ENCODE peak calls at places on chromosomes 1 and 21, in four cellular contexts. One of them, this sample, is unnamed.

GRCh38 chr1:67726224-67726623 is 41.2 kb downstream of the GADD45A start:
- DNase-seq in lower lobe of right lung: no peak
- DNase-seq in astrocyte of the spinal cord: no peak
- DNase-seq in stomach: no peak
- DNase-seq in this sample: no peak

GRCh38 chr1:179079113-179079761 is 2.6 kb upstream of the TOR3A start:
- DNase-seq in astrocyte of the spinal cord: peak
- DNase-seq in stomach: peak
- DNase-seq in lower lobe of right lung: no peak
- DNase-seq in this sample: no peak

GRCh38 chr1:248710305-248710900 is 7.8 kb upstream of the OR14I1 start:
- DNase-seq in stomach: no peak
- DNase-seq in astrocyte of the spinal cord: no peak
- DNase-seq in lower lobe of right lung: no peak
- DNase-seq in this sample: no peak

GRCh38 chr1:77831566-77831965 is 52.1 kb downstream of the MIGA1 start:
- DNase-seq in lower lobe of right lung: no peak
- DNase-seq in stomach: no peak
- DNase-seq in astrocyte of the spinal cord: peak
- DNase-seq in this sample: no peak

GRCh38 chr1:62045579-62045978 is 149.1 kb upstream of the L1TD1 start:
- DNase-seq in stomach: no peak
- DNase-seq in lower lobe of right lung: no peak
- DNase-seq in astrocyte of the spinal cord: peak
- DNase-seq in this sample: no peak

GRCh38 chr1:97304366-97304765 is 582.8 kb downstream of the PTBP2 start:
- DNase-seq in stomach: no peak
- DNase-seq in lower lobe of right lung: no peak
- DNase-seq in astrocyte of the spinal cord: no peak
- DNase-seq in this sample: no peak

GRCh38 chr21:42833859-42834729 is 45.2 kb downstream of the WDR4 start:
- DNase-seq in stomach: peak
- DNase-seq in astrocyte of the spinal cord: no peak
- DNase-seq in lower lobe of right lung: no peak
- DNase-seq in this sample: no peak

GRCh38 chr21:40471103-40471502 is 375.9 kb downstream of the DSCAM start:
- DNase-seq in astrocyte of the spinal cord: no peak
- DNase-seq in stomach: no peak
- DNase-seq in lower lobe of right lung: no peak
- DNase-seq in this sample: no peak

GRCh38 chr1:216721878-216722277 is 1.4 kb downstream of the ESRRG start:
- DNase-seq in lower lobe of right lung: no peak
- DNase-seq in stomach: no peak
- DNase-seq in astrocyte of the spinal cord: no peak
- DNase-seq in this sample: no peak

GRCh38 chr21:42633858-42634257 is 19.6 kb upstream of the PDE9A start:
- DNase-seq in stomach: no peak
- DNase-seq in astrocyte of the spinal cord: no peak
- DNase-seq in lower lobe of right lung: peak
- DNase-seq in this sample: no peak

GRCh38 chr1:234842726-234843641 is 233.0 kb upstream of the IRF2BP2 start:
- DNase-seq in lower lobe of right lung: no peak
- DNase-seq in stomach: no peak
- DNase-seq in astrocyte of the spinal cord: no peak
- DNase-seq in this sample: no peak

DNA sequence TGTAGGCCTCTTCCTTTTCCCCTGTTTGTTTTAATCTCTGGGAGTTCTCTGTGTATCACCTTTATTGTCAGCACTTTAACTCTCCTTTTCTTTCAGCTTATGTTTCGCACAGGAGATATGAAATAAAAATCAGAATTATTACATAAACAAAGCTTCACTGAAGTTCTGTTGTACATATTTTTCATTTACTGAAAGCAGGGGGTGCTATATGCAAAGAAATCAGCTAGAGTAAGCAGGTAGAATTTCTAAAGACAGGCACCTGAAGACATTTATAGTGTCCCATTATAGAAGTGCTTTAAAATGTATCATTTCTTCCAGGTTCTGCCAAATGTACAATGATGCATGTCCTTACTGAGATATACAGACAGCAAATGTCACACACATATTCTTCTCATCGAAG is 585.0 kb downstream of the PLA2G4A start:
- DNase-seq in lower lobe of right lung: no peak
- DNase-seq in astrocyte of the spinal cord: peak
- DNase-seq in stomach: no peak
- DNase-seq in this sample: no peak
- TF ChIP-seq CTCF in lower lobe of right lung: no peak
- TF ChIP-seq CTCF in astrocyte of the spinal cord: peak
- TF ChIP-seq CTCF in stomach: no peak
- TF ChIP-seq CTCF in this sample: no peak

DNA sequence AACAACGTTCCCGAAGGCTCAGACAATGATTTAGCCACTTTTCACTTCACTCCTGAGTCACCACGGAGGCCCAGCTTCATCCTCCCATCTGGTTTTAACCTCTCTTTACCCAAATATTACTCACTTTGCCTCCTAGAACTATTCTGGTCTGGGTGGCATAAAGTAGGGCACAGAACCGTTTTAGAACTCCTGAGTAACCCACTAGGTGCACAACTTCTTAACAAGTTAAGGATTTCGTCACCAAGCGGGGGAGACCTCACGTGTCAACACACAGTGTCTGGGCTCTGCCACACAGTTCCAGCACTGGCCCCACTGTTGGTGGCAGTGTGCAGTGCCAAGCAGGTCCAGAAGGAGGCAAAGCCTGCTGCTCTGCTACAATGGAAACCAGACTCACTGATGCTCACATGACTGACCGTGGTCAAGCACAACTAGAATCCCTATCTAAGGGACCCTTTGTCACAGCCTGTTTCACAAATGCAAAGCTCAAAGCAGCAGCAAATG is 121.7 kb downstream of the SIPA1L2 start:
- DNase-seq in stomach: no peak
- DNase-seq in astrocyte of the spinal cord: no peak
- DNase-seq in lower lobe of right lung: no peak
- DNase-seq in this sample: no peak
- TF ChIP-seq CTCF in stomach: no peak
- TF ChIP-seq CTCF in astrocyte of the spinal cord: peak
- TF ChIP-seq CTCF in lower lobe of right lung: no peak
- TF ChIP-seq CTCF in this sample: no peak

GRCh38 chr1:919271-919872 is 4.4 kb upstream of the SAMD11 start:
- DNase-seq in stomach: no peak
- DNase-seq in lower lobe of right lung: no peak
- DNase-seq in astrocyte of the spinal cord: no peak
- DNase-seq in this sample: no peak
- TF ChIP-seq CTCF in stomach: no peak
- TF ChIP-seq CTCF in lower lobe of right lung: no peak
- TF ChIP-seq CTCF in astrocyte of the spinal cord: no peak
- TF ChIP-seq CTCF in this sample: no peak

GRCh38 chr1:117605811-117606607 is at the start of gene TENT5C:
- DNase-seq in astrocyte of the spinal cord: peak
- DNase-seq in stomach: peak
- DNase-seq in lower lobe of right lung: peak
- DNase-seq in this sample: peak
- TF ChIP-seq CTCF in astrocyte of the spinal cord: no peak
- TF ChIP-seq CTCF in stomach: no peak
- TF ChIP-seq CTCF in lower lobe of right lung: no peak
- TF ChIP-seq CTCF in this sample: no peak

DNA sequence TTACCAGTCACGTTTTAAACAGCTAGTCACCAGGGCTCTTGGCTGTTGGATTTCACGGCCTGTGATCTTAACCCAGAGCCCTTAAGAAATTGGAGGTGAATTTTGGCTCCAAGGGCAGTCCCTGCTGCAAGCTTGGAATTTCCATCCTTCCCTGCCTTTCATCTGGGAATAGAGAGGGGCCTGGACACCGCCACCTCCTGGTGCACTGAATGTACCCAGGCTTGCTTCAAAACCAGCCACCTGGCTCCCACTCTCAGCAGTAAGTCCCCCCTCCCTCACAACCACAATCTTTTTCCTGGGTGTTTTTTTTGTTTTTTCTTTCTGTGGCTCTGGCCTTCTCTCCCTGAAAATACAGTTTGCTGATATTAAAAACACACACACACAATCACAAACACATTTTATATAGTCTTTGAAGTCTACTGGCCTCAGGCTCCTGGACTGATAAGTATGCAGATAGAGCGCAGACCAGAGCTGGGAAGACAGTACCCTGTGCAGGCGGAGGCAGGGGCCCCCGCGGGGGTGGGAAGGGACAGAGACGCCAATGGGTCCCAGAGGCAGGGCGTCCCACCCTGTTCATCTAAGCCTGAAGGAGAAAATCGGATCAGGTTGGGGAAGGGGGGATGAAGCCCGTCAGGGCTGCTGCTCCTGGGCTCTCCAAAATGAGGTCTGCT is 65.8 kb upstream of the IGSF21 start:
- DNase-seq in lower lobe of right lung: no peak
- DNase-seq in astrocyte of the spinal cord: no peak
- DNase-seq in stomach: no peak
- DNase-seq in this sample: no peak
- TF ChIP-seq CTCF in lower lobe of right lung: no peak
- TF ChIP-seq CTCF in astrocyte of the spinal cord: no peak
- TF ChIP-seq CTCF in stomach: no peak
- TF ChIP-seq CTCF in this sample: no peak

GRCh38 chr1:172545349-172546004 is 12.5 kb downstream of the SUCO start:
- DNase-seq in lower lobe of right lung: no peak
- DNase-seq in stomach: no peak
- DNase-seq in astrocyte of the spinal cord: no peak
- DNase-seq in this sample: no peak

GRCh38 chr1:172547071-172547470 is 14.1 kb downstream of the SUCO start:
- DNase-seq in stomach: no peak
- DNase-seq in astrocyte of the spinal cord: peak
- DNase-seq in lower lobe of right lung: no peak
- DNase-seq in this sample: no peak

GRCh38 chr1:172540635-172541034 is 7.7 kb downstream of the SUCO start:
- DNase-seq in lower lobe of right lung: no peak
- DNase-seq in astrocyte of the spinal cord: no peak
- DNase-seq in stomach: no peak
- DNase-seq in this sample: no peak

GRCh38 chr1:172549621-172550280 is 16.8 kb downstream of the SUCO start:
- DNase-seq in lower lobe of right lung: no peak
- DNase-seq in astrocyte of the spinal cord: peak
- DNase-seq in stomach: no peak
- DNase-seq in this sample: no peak

DNA sequence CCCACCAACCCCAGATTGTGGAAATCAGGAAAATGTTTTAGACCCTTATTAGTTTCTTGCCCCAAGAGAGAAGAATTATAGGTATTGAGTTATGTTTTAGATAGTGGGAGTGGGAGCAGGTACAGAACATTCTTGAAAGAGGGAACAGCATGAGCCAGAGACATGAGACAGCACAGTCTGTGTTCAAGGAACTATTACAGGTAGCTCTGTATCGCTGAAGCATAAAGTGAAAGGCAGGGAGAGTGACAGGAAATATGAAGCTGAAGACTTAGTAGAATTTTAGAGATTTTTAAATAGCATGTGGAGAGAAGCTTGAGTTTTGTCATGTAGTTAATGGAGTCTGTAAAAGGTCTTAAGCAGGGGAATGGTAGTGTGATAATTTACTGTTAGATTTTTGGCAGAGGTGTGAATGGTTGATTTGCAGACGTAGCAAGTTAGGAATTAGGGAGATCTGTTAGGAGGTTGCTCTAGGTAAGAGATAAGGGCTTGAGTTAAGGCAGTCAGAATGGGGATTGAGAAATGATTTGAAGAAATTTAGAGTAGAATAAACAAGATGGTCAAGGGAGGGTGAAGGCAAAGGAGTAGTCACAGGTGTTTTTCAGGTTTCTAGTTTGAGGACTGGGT is 11.6 kb downstream of the SUCO start:
- DNase-seq in stomach: no peak
- DNase-seq in lower lobe of right lung: no peak
- DNase-seq in astrocyte of the spinal cord: no peak
- DNase-seq in this sample: no peak
- TF ChIP-seq CTCF in stomach: no peak
- TF ChIP-seq CTCF in lower lobe of right lung: no peak
- TF ChIP-seq CTCF in astrocyte of the spinal cord: no peak
- TF ChIP-seq CTCF in this sample: no peak

GRCh38 chr1:202571719-202572339 is 138.4 kb downstream of the SYT2 start:
- DNase-seq in stomach: no peak
- DNase-seq in astrocyte of the spinal cord: peak
- DNase-seq in lower lobe of right lung: no peak
- DNase-seq in this sample: no peak

GRCh38 chr1:202569393-202570322 is 140.6 kb downstream of the SYT2 start:
- DNase-seq in stomach: no peak
- DNase-seq in lower lobe of right lung: no peak
- DNase-seq in astrocyte of the spinal cord: no peak
- DNase-seq in this sample: no peak

GRCh38 chr1:202567747-202568146 is 142.5 kb downstream of the SYT2 start:
- DNase-seq in lower lobe of right lung: no peak
- DNase-seq in astrocyte of the spinal cord: peak
- DNase-seq in stomach: no peak
- DNase-seq in this sample: no peak

GRCh38 chr1:202565890-202566289 is 144.4 kb downstream of the SYT2 start:
- DNase-seq in astrocyte of the spinal cord: no peak
- DNase-seq in lower lobe of right lung: no peak
- DNase-seq in stomach: no peak
- DNase-seq in this sample: no peak

DNA sequence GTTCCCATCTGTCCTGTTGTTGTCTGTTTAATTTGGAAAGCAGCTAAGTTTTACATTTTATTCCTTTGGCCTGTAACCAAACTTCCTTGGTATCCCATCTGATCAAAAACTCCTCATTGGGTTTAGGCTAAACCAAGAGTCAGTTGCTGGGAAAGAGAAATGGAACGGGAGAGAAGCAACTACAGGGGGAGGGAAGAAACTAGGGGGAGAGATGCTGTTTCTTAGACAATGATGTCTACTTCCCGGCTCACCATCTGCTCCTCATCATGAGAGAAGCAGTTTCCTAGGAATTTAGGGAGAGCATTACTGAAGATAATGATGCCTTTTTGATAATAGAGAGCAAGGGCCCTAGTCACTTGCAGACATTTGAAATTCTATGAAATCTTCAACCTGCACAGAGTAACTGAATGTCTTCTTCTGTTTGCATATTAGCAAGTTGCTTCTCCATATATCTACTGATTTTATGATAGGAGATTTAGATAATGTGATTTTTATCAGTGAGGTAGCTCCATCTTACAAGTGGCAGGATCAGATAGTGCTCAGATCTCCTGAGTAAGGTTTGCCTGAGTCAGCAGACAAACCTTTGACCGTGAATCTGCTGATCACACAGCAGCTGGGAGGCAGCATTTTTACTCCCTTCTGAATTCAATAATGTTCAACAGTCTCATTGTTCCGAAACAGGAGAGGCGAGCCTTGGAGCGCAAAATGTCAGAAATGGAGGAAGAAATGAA is 141.6 kb downstream of the SYT2 start:
- DNase-seq in stomach: no peak
- DNase-seq in lower lobe of right lung: no peak
- DNase-seq in astrocyte of the spinal cord: no peak
- DNase-seq in this sample: no peak
- TF ChIP-seq CTCF in stomach: no peak
- TF ChIP-seq CTCF in lower lobe of right lung: no peak
- TF ChIP-seq CTCF in astrocyte of the spinal cord: no peak
- TF ChIP-seq CTCF in this sample: no peak

GRCh38 chr1:47725000-47725731 is 272.0 kb downstream of the TRABD2B start:
- DNase-seq in stomach: no peak
- DNase-seq in lower lobe of right lung: no peak
- DNase-seq in astrocyte of the spinal cord: no peak
- DNase-seq in this sample: no peak
- TF ChIP-seq CTCF in stomach: no peak
- TF ChIP-seq CTCF in lower lobe of right lung: no peak
- TF ChIP-seq CTCF in astrocyte of the spinal cord: no peak
- TF ChIP-seq CTCF in this sample: peak